ENCODE peak calls at places on chromosomes 6 and 20, in five cellular contexts. One of them, this sample, is unnamed.

GRCh38 chr6:72621243-72622093 is at the start of gene KCNQ5:
- DNase-seq in tibial artery: no peak
- DNase-seq in iPS-NIHi11: peak; percentile 44
- DNase-seq in heart right ventricle: no peak
- DNase-seq in stimulated activated effector memory CD8-positive, alpha-beta T cell treated with anti-CD3 and anti-CD28 coated beads, Interleukin-12 subunit alpha, Interleukin-12 subunit beta, amount 100 ng/mL, for 72 hours: peak; percentile 8
- DNase-seq in this sample: no peak

GRCh38 chr6:156757849-156758248 is 19.3 kb upstream of the ARID1B start:
- DNase-seq in tibial artery: no peak
- DNase-seq in iPS-NIHi11: no peak
- DNase-seq in heart right ventricle: no peak
- DNase-seq in stimulated activated effector memory CD8-positive, alpha-beta T cell treated with anti-CD3 and anti-CD28 coated beads, Interleukin-12 subunit alpha, Interleukin-12 subunit beta, amount 100 ng/mL, for 72 hours: no peak
- DNase-seq in this sample: no peak

GRCh38 chr6:103672169-103672568 is 1187.5 kb downstream of the HACE1 start:
- DNase-seq in stimulated activated effector memory CD8-positive, alpha-beta T cell treated with anti-CD3 and anti-CD28 coated beads, Interleukin-12 subunit alpha, Interleukin-12 subunit beta, amount 100 ng/mL, for 72 hours: no peak
- DNase-seq in iPS-NIHi11: no peak
- DNase-seq in tibial artery: no peak
- DNase-seq in heart right ventricle: no peak
- DNase-seq in this sample: no peak

GRCh38 chr6:121608270-121608669 is 172.8 kb downstream of the GJA1 start:
- DNase-seq in heart right ventricle: no peak
- DNase-seq in stimulated activated effector memory CD8-positive, alpha-beta T cell treated with anti-CD3 and anti-CD28 coated beads, Interleukin-12 subunit alpha, Interleukin-12 subunit beta, amount 100 ng/mL, for 72 hours: no peak
- DNase-seq in tibial artery: no peak
- DNase-seq in iPS-NIHi11: no peak
- DNase-seq in this sample: no peak

GRCh38 chr6:106626485-106626884 is 2.8 kb downstream of the RTN4IP1 start:
- DNase-seq in stimulated activated effector memory CD8-positive, alpha-beta T cell treated with anti-CD3 and anti-CD28 coated beads, Interleukin-12 subunit alpha, Interleukin-12 subunit beta, amount 100 ng/mL, for 72 hours: no peak
- DNase-seq in tibial artery: no peak
- DNase-seq in heart right ventricle: no peak
- DNase-seq in iPS-NIHi11: no peak
- DNase-seq in this sample: no peak

GRCh38 chr6:166767191-166767590 is 140.1 kb upstream of the RPS6KA2 start:
- DNase-seq in heart right ventricle: no peak
- DNase-seq in tibial artery: no peak
- DNase-seq in iPS-NIHi11: no peak
- DNase-seq in stimulated activated effector memory CD8-positive, alpha-beta T cell treated with anti-CD3 and anti-CD28 coated beads, Interleukin-12 subunit alpha, Interleukin-12 subunit beta, amount 100 ng/mL, for 72 hours: no peak
- DNase-seq in this sample: no peak

GRCh38 chr6:116695398-116695797 is 14.4 kb downstream of the KPNA5 start:
- DNase-seq in iPS-NIHi11: no peak
- DNase-seq in stimulated activated effector memory CD8-positive, alpha-beta T cell treated with anti-CD3 and anti-CD28 coated beads, Interleukin-12 subunit alpha, Interleukin-12 subunit beta, amount 100 ng/mL, for 72 hours: no peak
- DNase-seq in tibial artery: no peak
- DNase-seq in heart right ventricle: no peak
- DNase-seq in this sample: no peak

GRCh38 chr6:11486486-11486885 is 51.1 kb upstream of the TMEM170B start:
- DNase-seq in stimulated activated effector memory CD8-positive, alpha-beta T cell treated with anti-CD3 and anti-CD28 coated beads, Interleukin-12 subunit alpha, Interleukin-12 subunit beta, amount 100 ng/mL, for 72 hours: no peak
- DNase-seq in iPS-NIHi11: no peak
- DNase-seq in heart right ventricle: no peak
- DNase-seq in tibial artery: no peak
- DNase-seq in this sample: no peak

GRCh38 chr20:1187605-1188171 is 2.9 kb upstream of the TMEM74B start:
- DNase-seq in iPS-NIHi11: no peak
- DNase-seq in stimulated activated effector memory CD8-positive, alpha-beta T cell treated with anti-CD3 and anti-CD28 coated beads, Interleukin-12 subunit alpha, Interleukin-12 subunit beta, amount 100 ng/mL, for 72 hours: no peak
- DNase-seq in tibial artery: no peak
- DNase-seq in heart right ventricle: no peak
- DNase-seq in this sample: no peak

GRCh38 chr6:101806241-101806640 is 412.7 kb downstream of the GRIK2 start:
- DNase-seq in heart right ventricle: no peak
- DNase-seq in iPS-NIHi11: no peak
- DNase-seq in tibial artery: no peak
- DNase-seq in stimulated activated effector memory CD8-positive, alpha-beta T cell treated with anti-CD3 and anti-CD28 coated beads, Interleukin-12 subunit alpha, Interleukin-12 subunit beta, amount 100 ng/mL, for 72 hours: no peak
- DNase-seq in this sample: no peak

GRCh38 chr20:51378171-51378928 is 164.2 kb downstream of the NFATC2 start:
- DNase-seq in stimulated activated effector memory CD8-positive, alpha-beta T cell treated with anti-CD3 and anti-CD28 coated beads, Interleukin-12 subunit alpha, Interleukin-12 subunit beta, amount 100 ng/mL, for 72 hours: no peak
- DNase-seq in heart right ventricle: no peak
- DNase-seq in tibial artery: peak; percentile 57
- DNase-seq in iPS-NIHi11: peak; percentile 59
- DNase-seq in this sample: no peak

GRCh38 chr6:73955800-73956199 is 259.8 kb downstream of the CD109 start:
- DNase-seq in heart right ventricle: no peak
- DNase-seq in stimulated activated effector memory CD8-positive, alpha-beta T cell treated with anti-CD3 and anti-CD28 coated beads, Interleukin-12 subunit alpha, Interleukin-12 subunit beta, amount 100 ng/mL, for 72 hours: no peak
- DNase-seq in tibial artery: no peak
- DNase-seq in iPS-NIHi11: no peak
- DNase-seq in this sample: no peak

GRCh38 chr6:18280084-18280483 is 15.8 kb upstream of the DEK start:
- DNase-seq in tibial artery: no peak
- DNase-seq in heart right ventricle: no peak
- DNase-seq in stimulated activated effector memory CD8-positive, alpha-beta T cell treated with anti-CD3 and anti-CD28 coated beads, Interleukin-12 subunit alpha, Interleukin-12 subunit beta, amount 100 ng/mL, for 72 hours: no peak
- DNase-seq in iPS-NIHi11: peak; percentile 26
- DNase-seq in this sample: no peak

GRCh38 chr20:6525447-6526303 is 241.8 kb upstream of the BMP2 start:
- DNase-seq in heart right ventricle: no peak
- DNase-seq in tibial artery: no peak
- DNase-seq in stimulated activated effector memory CD8-positive, alpha-beta T cell treated with anti-CD3 and anti-CD28 coated beads, Interleukin-12 subunit alpha, Interleukin-12 subunit beta, amount 100 ng/mL, for 72 hours: no peak
- DNase-seq in iPS-NIHi11: peak; percentile 17
- DNase-seq in this sample: no peak

This sample was measured in thoracic aorta.